ENCODE peak calls at places on chromosomes 6 and 20, in four cellular contexts. X is PC-3, U is HCT116, A is PC-9. C is an unnamed sample.
A peak's percentile ranks its signal among the peaks of the same experiment; 100 is the strongest.

GRCh38 chr6:123551939-123552707 is 84.6 kb downstream of the TRDN start:
- DNase-seq in U (no peak), A (no peak), X (no peak), C (no peak)

GRCh38 chr6:22904413-22904812 is 335.0 kb downstream of the HDGFL1 start:
- DNase-seq in U (no peak), X (no peak), A (no peak), C (no peak)

GRCh38 chr6:106609699-106610098 is 19.6 kb downstream of the RTN4IP1 start:
- DNase-seq in A (peak; percentile 29), U (peak; percentile 21), X (peak; percentile 44), C (peak; percentile 82)

GRCh38 chr6:18308070-18308735 is 43.9 kb upstream of the DEK start:
- DNase-seq in A (peak; percentile 12), U (no peak), X (no peak), C (no peak)

GRCh38 chr6:139271056-139271455 is 20.7 kb downstream of the TXLNB start:
- DNase-seq in A (no peak), X (peak; percentile 62), U (no peak), C (peak; percentile 80)

GRCh38 chr20:23257848-23258746 is 92.5 kb upstream of the NXT1 start:
- DNase-seq in A (no peak), U (no peak), X (peak; percentile 74), C (no peak)

GRCh38 chr6:148619891-148620290 is 126.9 kb upstream of the UST start:
- DNase-seq in U (no peak), X (no peak), A (no peak), C (no peak)

GRCh38 chr20:58889334-58890072 is 37.0 kb downstream of the GNAS start:
- DNase-seq in U (no peak), X (no peak), A (peak; percentile 17), C (peak; percentile 34)

GRCh38 chr20:51382111-51382985 is 160.2 kb downstream of the NFATC2 start:
- DNase-seq in U (no peak), A (no peak), X (no peak), C (no peak)

GRCh38 chr6:115896538-115897129 is 164.1 kb downstream of the FRK start:
- DNase-seq in X (peak; percentile 62), U (peak; percentile 34), A (no peak), C (peak; percentile 30)

GRCh38 chr20:25252686-25253421 is 5.0 kb downstream of the PYGB start:
- DNase-seq in X (peak; percentile 35), A (peak; percentile 36), U (no peak), C (no peak)

GRCh38 chr6:40695114-40695513 is 108.0 kb upstream of the LRFN2 start:
- DNase-seq in U (no peak), X (no peak), A (no peak), C (no peak)

GRCh38 chr6:143060806-143061596 is at the start of gene AIG1:
- DNase-seq in U (peak; percentile 47), X (no peak), A (no peak), C (no peak)

GRCh38 chr6:12275084-12275483 is 15.1 kb upstream of the EDN1 start:
- DNase-seq in A (peak; percentile 35), U (no peak), X (peak; percentile 76), C (no peak)

GRCh38 chr6:75334266-75335040 is 49.9 kb upstream of the TMEM30A start:
- DNase-seq in X (peak; percentile 7), A (no peak), U (no peak), C (no peak)

GRCh38 chr6:120005292-120005976 is 655.9 kb upstream of the MAN1A1 start:
- DNase-seq in X (no peak), A (peak; percentile 18), U (no peak), C (no peak)

GRCh38 chr20:45459606-45460005 is 9.9 kb upstream of the WFDC2 start:
- DNase-seq in X (peak; percentile 41), A (no peak), U (no peak), C (no peak)

GRCh38 chr6:163588211-163588919 is 173.8 kb downstream of the QKI start:
- DNase-seq in X (peak; percentile 48), A (no peak), U (no peak), C (no peak)

GRCh38 chr6:143678980-143679379 is 1.2 kb downstream of the PHACTR2 start:
- DNase-seq in U (no peak), A (no peak), X (peak; percentile 47), C (no peak)

GRCh38 chr20:35551485-35551884 is 9.6 kb downstream of the ERGIC3 start:
- DNase-seq in A (no peak), X (no peak), U (no peak), C (no peak)

GRCh38 chr20:53706008-53706481 is 112.4 kb upstream of the ZNF217 start:
- DNase-seq in A (no peak), U (no peak), X (peak; percentile 28), C (no peak)

GRCh38 chr6:90978046-90978445 is 391.2 kb upstream of the MAP3K7 start:
- DNase-seq in A (no peak), U (no peak), X (no peak), C (no peak)

GRCh38 chr6:75503291-75503690 is 9.7 kb upstream of the FILIP1 start:
- DNase-seq in U (no peak), A (no peak), X (no peak), C (no peak)

GRCh38 chr6:1940381-1940780 is 305.0 kb downstream of the GMDS start:
- DNase-seq in A (no peak), X (no peak), U (no peak), C (peak; percentile 46)

GRCh38 chr6:39188577-39188976 is 40.7 kb downstream of the KCNK5 start:
- DNase-seq in A (no peak), X (no peak), U (no peak), C (no peak)

GRCh38 chr6:131789219-131789618 is 18.6 kb upstream of the ENPP1 start:
- DNase-seq in A (no peak), X (peak; percentile 39), U (no peak), C (no peak)

GRCh38 chr20:36607586-36608387 is 2.2 kb downstream of the RAB5IF start:
- DNase-seq in A (peak; percentile 79), X (peak; percentile 58), U (no peak), C (no peak)

GRCh38 chr20:40532103-40532502 is 156.9 kb downstream of the MAFB start:
- DNase-seq in A (peak; percentile 3), X (no peak), U (peak; percentile 48), C (peak; percentile 41)

GRCh38 chr6:149221774-149222070 is 95.8 kb upstream of the TAB2 start:
- DNase-seq in U (no peak), X (no peak), A (no peak), C (no peak)

GRCh38 chr6:129603731-129604130 is 106.2 kb downstream of the ARHGAP18 start:
- DNase-seq in A (no peak), X (no peak), U (no peak), C (no peak)

GRCh38 chr6:136318676-136319075 is 29.0 kb upstream of the BCLAF1 start:
- DNase-seq in X (no peak), U (no peak), A (no peak), C (no peak)

GRCh38 chr6:571892-572291 is 85.0 kb downstream of the HUS1B start:
- DNase-seq in A (no peak), X (peak; percentile 12), U (no peak), C (no peak)

GRCh38 chr20:32902456-32903420 is 44.0 kb downstream of the EFCAB8 start:
- DNase-seq in U (peak; percentile 27), X (peak; percentile 68), A (peak; percentile 53), C (peak; percentile 61)

GRCh38 chr6:37177083-37177949 is 7.4 kb downstream of the PIM1 start:
- DNase-seq in A (no peak), U (no peak), X (no peak), C (peak; percentile 32)

GRCh38 chr20:53190225-53190624 is 218.1 kb downstream of the TSHZ2 start:
- DNase-seq in U (no peak), X (no peak), A (no peak), C (no peak)

GRCh38 chr20:6519556-6519955 is 247.9 kb upstream of the BMP2 start:
- DNase-seq in X (peak; percentile 90), U (no peak), A (no peak), C (no peak)

GRCh38 chr6:20605061-20605460 is 70.8 kb downstream of the CDKAL1 start:
- DNase-seq in U (no peak), X (peak; percentile 49), A (no peak), C (no peak)

GRCh38 chr6:44504321-44504761 is 116.8 kb downstream of the CDC5L start:
- DNase-seq in U (no peak), X (no peak), A (no peak), C (no peak)

GRCh38 chr6:44507014-44507413 is 119.5 kb downstream of the CDC5L start:
- DNase-seq in U (no peak), A (no peak), X (no peak), C (no peak)

GRCh38 chr6:44500074-44500473 is 112.6 kb downstream of the CDC5L start:
- DNase-seq in A (no peak), X (no peak), U (no peak), C (no peak)

GRCh38 chr6:44505751-44506150 is 118.2 kb downstream of the CDC5L start:
- DNase-seq in U (no peak), A (no peak), X (no peak), C (no peak)

DNA sequence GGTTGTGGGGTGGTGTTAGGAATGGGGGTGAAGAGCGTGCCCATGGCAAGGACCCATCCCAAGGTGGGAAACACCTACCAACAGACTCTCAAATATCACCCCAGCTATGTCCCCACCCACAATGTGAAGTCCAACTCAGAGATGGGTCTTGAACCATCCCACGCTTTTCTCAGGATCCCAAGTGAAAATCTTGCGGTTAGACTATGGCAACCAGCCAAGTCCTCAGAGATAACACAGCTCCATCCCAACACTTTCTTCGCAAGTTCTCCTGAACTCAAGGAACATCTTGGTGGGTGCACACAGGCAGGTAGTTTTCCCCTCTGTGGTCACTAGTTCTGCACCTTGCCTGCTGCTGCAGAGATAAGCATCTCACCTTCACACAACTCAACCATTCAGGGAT is 116.0 kb downstream of the CDC5L start:
- DNase-seq in A (no peak), X (no peak), U (no peak), C (no peak)
- H3K9me2 ChIP-seq in A (no peaks in the 10 kb centered on the region), X (peaks cover 4% of the 10 kb centered on the region), U (no peaks in the 10 kb centered on the region), C (no peaks in the 10 kb centered on the region)

GRCh38 chr6:157407637-157408036 is 26.6 kb downstream of the ZDHHC14 start:
- DNase-seq in X (no peak), A (no peak), U (no peak), C (no peak)

GRCh38 chr6:157412780-157413179 is 31.8 kb downstream of the ZDHHC14 start:
- DNase-seq in A (no peak), U (no peak), X (no peak), C (no peak)

GRCh38 chr6:157411368-157411767 is 30.4 kb downstream of the ZDHHC14 start:
- DNase-seq in U (no peak), X (no peak), A (no peak), C (no peak)

GRCh38 chr6:157406666-157407065 is 25.7 kb downstream of the ZDHHC14 start:
- DNase-seq in X (no peak), U (no peak), A (no peak), C (no peak)

DNA sequence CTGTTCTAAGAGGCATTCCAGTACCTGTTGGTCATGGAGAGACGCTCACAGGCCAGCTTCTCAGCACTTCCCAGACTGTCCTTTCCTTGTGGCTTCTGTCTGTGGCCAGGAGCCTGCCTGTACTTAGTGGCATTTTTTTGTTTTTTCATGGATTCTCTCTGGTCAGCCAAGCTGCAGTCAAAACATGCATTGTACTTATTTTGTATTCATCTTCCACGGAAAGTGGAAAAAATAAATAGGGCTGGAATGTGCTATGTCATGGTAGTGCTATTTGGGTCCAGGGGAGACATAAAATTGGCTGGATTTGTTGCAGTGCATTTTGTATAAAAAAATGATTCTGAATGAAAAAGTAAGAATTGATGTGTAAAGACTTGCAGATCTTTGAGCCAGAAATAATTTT is 29.1 kb downstream of the ZDHHC14 start:
- DNase-seq in U (no peak), X (no peak), A (no peak), C (no peak)
- H3K4me2 ChIP-seq in U (no peak overlapping the region), X (no peak overlapping the region), A (no peak overlapping the region), C (no peak overlapping the region)

GRCh38 chr6:65546894-65547293 is 160.1 kb downstream of the EYS start:
- DNase-seq in X (no peak), U (no peak), A (no peak), C (no peak)
- TF ChIP-seq CTCF in X (no peak), U (no peak), A (no peak), C (no peak)

GRCh38 chr6:128046033-128046432 is 145.2 kb upstream of the THEMIS start:
- DNase-seq in U (no peak), A (no peak), X (no peak), C (no peak)
- H3K9me2 ChIP-seq in U (no peaks in the 10 kb centered on the region), A (no peaks in the 10 kb centered on the region), X (no peaks in the 10 kb centered on the region), C (no peaks in the 10 kb centered on the region)